ENCODE peak calls at places on chromosomes 1 and 21, in five cellular contexts. One of them, this sample, is unnamed.

GRCh38 chr1:18764362-18764761 is 95.1 kb downstream of the TAS1R2 start:
- DNase-seq in PC-9: no peak
- DNase-seq in NCI-H1436: no peak
- DNase-seq in left cardiac atrium: no peak
- DNase-seq in WERI-Rb-1: no peak
- DNase-seq in this sample: no peak

GRCh38 chr1:199163277-199164069 is 524.6 kb downstream of the PTPRC start:
- DNase-seq in left cardiac atrium: no peak
- DNase-seq in PC-9: no peak
- DNase-seq in NCI-H1436: no peak
- DNase-seq in WERI-Rb-1: no peak
- DNase-seq in this sample: no peak

GRCh38 chr1:179941439-179941838 is 13.2 kb upstream of the CEP350 start:
- DNase-seq in WERI-Rb-1: peak
- DNase-seq in NCI-H1436: no peak
- DNase-seq in left cardiac atrium: no peak
- DNase-seq in PC-9: no peak
- DNase-seq in this sample: no peak

GRCh38 chr21:37551406-37552355 is 185.1 kb downstream of the DYRK1A start:
- DNase-seq in left cardiac atrium: no peak
- DNase-seq in NCI-H1436: peak
- DNase-seq in WERI-Rb-1: no peak
- DNase-seq in PC-9: no peak
- DNase-seq in this sample: no peak

GRCh38 chr1:83058327-83058726 is 940.6 kb downstream of the TTLL7 start:
- DNase-seq in PC-9: no peak
- DNase-seq in NCI-H1436: no peak
- DNase-seq in left cardiac atrium: no peak
- DNase-seq in WERI-Rb-1: no peak
- DNase-seq in this sample: no peak

GRCh38 chr1:93692983-93693591 is 11.4 kb upstream of the BCAR3 start:
- DNase-seq in left cardiac atrium: no peak
- DNase-seq in PC-9: peak
- DNase-seq in NCI-H1436: no peak
- DNase-seq in WERI-Rb-1: no peak
- DNase-seq in this sample: peak

GRCh38 chr1:7407547-7407895 is 363.6 kb upstream of the VAMP3 start:
- DNase-seq in WERI-Rb-1: no peak
- DNase-seq in NCI-H1436: no peak
- DNase-seq in PC-9: no peak
- DNase-seq in left cardiac atrium: no peak
- DNase-seq in this sample: no peak

GRCh38 chr21:38479641-38480515 is 18.4 kb downstream of the ERG start:
- DNase-seq in WERI-Rb-1: no peak
- DNase-seq in PC-9: no peak
- DNase-seq in left cardiac atrium: no peak
- DNase-seq in NCI-H1436: no peak
- DNase-seq in this sample: no peak

GRCh38 chr1:55155522-55155921 is 59.6 kb downstream of the USP24 start:
- DNase-seq in WERI-Rb-1: no peak
- DNase-seq in PC-9: no peak
- DNase-seq in NCI-H1436: no peak
- DNase-seq in left cardiac atrium: peak
- DNase-seq in this sample: no peak